ENCODE peak calls at places on chromosome 18, in ten cellular contexts. One of them, this sample, is unnamed.

GRCh38 chr18:55988537-55988936 is 400.5 kb upstream of the TCF4 start:
- DNase-seq in left cardiac atrium: no peak
- DNase-seq in stimulated activated CD4-positive, alpha-beta T cell treated with anti-CD3 and anti-CD28 coated beads, Interleukin-1b, Interleukin-23, amount 100 ng/mL, for 1 hour: no peak
- DNase-seq in activated CD4-positive, CD25-positive, alpha-beta regulatory T cell: no peak
- DNase-seq in iPS DF 6.9: no peak
- DNase-seq in right cardiac atrium: no peak
- DNase-seq in EL: peak
- DNase-seq in AG04449: no peak
- DNase-seq in NCI-H1436 treated with DMSO at 0.1 percent for 48 hours: no peak
- DNase-seq in hepatocyte: peak
- DNase-seq in this sample: no peak

GRCh38 chr18:1048048-1048447 is 143.4 kb downstream of the ADCYAP1 start:
- DNase-seq in iPS DF 6.9: no peak
- DNase-seq in stimulated activated CD4-positive, alpha-beta T cell treated with anti-CD3 and anti-CD28 coated beads, Interleukin-1b, Interleukin-23, amount 100 ng/mL, for 1 hour: no peak
- DNase-seq in NCI-H1436 treated with DMSO at 0.1 percent for 48 hours: no peak
- DNase-seq in hepatocyte: no peak
- DNase-seq in AG04449: no peak
- DNase-seq in left cardiac atrium: no peak
- DNase-seq in EL: peak
- DNase-seq in activated CD4-positive, CD25-positive, alpha-beta regulatory T cell: no peak
- DNase-seq in right cardiac atrium: no peak
- DNase-seq in this sample: no peak

GRCh38 chr18:28425886-28426285 is 249.0 kb upstream of the CDH2 start:
- DNase-seq in activated CD4-positive, CD25-positive, alpha-beta regulatory T cell: no peak
- DNase-seq in iPS DF 6.9: no peak
- DNase-seq in AG04449: no peak
- DNase-seq in left cardiac atrium: no peak
- DNase-seq in EL: no peak
- DNase-seq in hepatocyte: no peak
- DNase-seq in right cardiac atrium: no peak
- DNase-seq in NCI-H1436 treated with DMSO at 0.1 percent for 48 hours: no peak
- DNase-seq in stimulated activated CD4-positive, alpha-beta T cell treated with anti-CD3 and anti-CD28 coated beads, Interleukin-1b, Interleukin-23, amount 100 ng/mL, for 1 hour: no peak
- DNase-seq in this sample: no peak

GRCh38 chr18:23953984-23954383 is 60.6 kb upstream of the TTC39C start:
- DNase-seq in AG04449: no peak
- DNase-seq in iPS DF 6.9: no peak
- DNase-seq in activated CD4-positive, CD25-positive, alpha-beta regulatory T cell: no peak
- DNase-seq in NCI-H1436 treated with DMSO at 0.1 percent for 48 hours: no peak
- DNase-seq in stimulated activated CD4-positive, alpha-beta T cell treated with anti-CD3 and anti-CD28 coated beads, Interleukin-1b, Interleukin-23, amount 100 ng/mL, for 1 hour: no peak
- DNase-seq in right cardiac atrium: no peak
- DNase-seq in left cardiac atrium: no peak
- DNase-seq in hepatocyte: no peak
- DNase-seq in EL: no peak
- DNase-seq in this sample: no peak

GRCh38 chr18:48975817-48976649 is 25.3 kb upstream of the SMAD7 start:
- DNase-seq in hepatocyte: peak
- DNase-seq in AG04449: no peak
- DNase-seq in EL: peak
- DNase-seq in activated CD4-positive, CD25-positive, alpha-beta regulatory T cell: peak
- DNase-seq in right cardiac atrium: peak
- DNase-seq in left cardiac atrium: peak
- DNase-seq in stimulated activated CD4-positive, alpha-beta T cell treated with anti-CD3 and anti-CD28 coated beads, Interleukin-1b, Interleukin-23, amount 100 ng/mL, for 1 hour: peak
- DNase-seq in iPS DF 6.9: no peak
- DNase-seq in NCI-H1436 treated with DMSO at 0.1 percent for 48 hours: no peak
- DNase-seq in this sample: no peak

GRCh38 chr18:59139291-59139614 is 431 bp upstream of the SEC11C start:
- DNase-seq in left cardiac atrium: peak
- DNase-seq in stimulated activated CD4-positive, alpha-beta T cell treated with anti-CD3 and anti-CD28 coated beads, Interleukin-1b, Interleukin-23, amount 100 ng/mL, for 1 hour: peak
- DNase-seq in NCI-H1436 treated with DMSO at 0.1 percent for 48 hours: peak
- DNase-seq in EL: peak
- DNase-seq in iPS DF 6.9: peak
- DNase-seq in AG04449: peak
- DNase-seq in hepatocyte: peak
- DNase-seq in right cardiac atrium: peak
- DNase-seq in activated CD4-positive, CD25-positive, alpha-beta regulatory T cell: peak
- DNase-seq in this sample: no peak

GRCh38 chr18:8616026-8616401 is 6.8 kb downstream of the RAB12 start:
- DNase-seq in left cardiac atrium: no peak
- DNase-seq in NCI-H1436 treated with DMSO at 0.1 percent for 48 hours: no peak
- DNase-seq in iPS DF 6.9: no peak
- DNase-seq in activated CD4-positive, CD25-positive, alpha-beta regulatory T cell: no peak
- DNase-seq in stimulated activated CD4-positive, alpha-beta T cell treated with anti-CD3 and anti-CD28 coated beads, Interleukin-1b, Interleukin-23, amount 100 ng/mL, for 1 hour: no peak
- DNase-seq in EL: no peak
- DNase-seq in hepatocyte: no peak
- DNase-seq in AG04449: no peak
- DNase-seq in right cardiac atrium: no peak
- DNase-seq in this sample: no peak

GRCh38 chr18:41829648-41830516 is 125.2 kb upstream of the PIK3C3 start:
- DNase-seq in AG04449: no peak
- DNase-seq in iPS DF 6.9: no peak
- DNase-seq in hepatocyte: peak
- DNase-seq in activated CD4-positive, CD25-positive, alpha-beta regulatory T cell: no peak
- DNase-seq in left cardiac atrium: no peak
- DNase-seq in stimulated activated CD4-positive, alpha-beta T cell treated with anti-CD3 and anti-CD28 coated beads, Interleukin-1b, Interleukin-23, amount 100 ng/mL, for 1 hour: no peak
- DNase-seq in NCI-H1436 treated with DMSO at 0.1 percent for 48 hours: no peak
- DNase-seq in EL: no peak
- DNase-seq in right cardiac atrium: no peak
- DNase-seq in this sample: no peak